ENCODE peak calls at places on chromosomes 11 and 22, in ten cellular contexts. Q is left lung, Y is adipocyte, V is thoracic aorta, T is lower lobe of right lung, X is lung, I is left ventricle myocardium inferior, L is ovary, C is A673, D is stomach. N is an unnamed sample. For H3K4me1 and H3K9me3, the result is how much of the 10 kb centered on the place peaks cover.

GRCh38 chr11:28010001-28010400 is 98.0 kb downstream of the KIF18A start:
- DNase-seq in Q (no peak), Y (peak), V (no peak), T (no peak), X (no peak), I (no peak), L (no peak), C (no peak), D (no peak), N (no peak)

GRCh38 chr22:28911777-28912669 is 28.7 kb downstream of the ZNRF3 start:
- DNase-seq in Q (no peak), Y (peak), V (no peak), T (no peak), X (peak), I (no peak), L (no peak), C (no peak), D (no peak), N (no peak)

GRCh38 chr11:17864478-17864941 is 129.9 kb downstream of the KCNC1 start:
- DNase-seq in Q (no peak), Y (no peak), V (no peak), T (no peak), X (no peak), I (no peak), L (no peak), C (no peak), D (peak), N (no peak)

GRCh38 chr11:76649964-76650363 is 20.6 kb downstream of the LRRC32 start:
- DNase-seq in Q (no peak), Y (peak), V (no peak), T (no peak), X (no peak), I (no peak), L (no peak), C (no peak), D (no peak), N (peak)

GRCh38 chr11:66459138-66459778 is 7.4 kb upstream of the PELI3 start:
- DNase-seq in Q (no peak), Y (no peak), V (no peak), T (no peak), X (no peak), I (no peak), L (no peak), C (no peak), D (no peak), N (no peak)

GRCh38 chr22:44623771-44624510 is 78.1 kb upstream of the PRR5 start:
- DNase-seq in Q (peak), Y (peak), V (no peak), T (peak), X (no peak), I (no peak), L (no peak), C (peak), D (no peak), N (no peak)

GRCh38 chr22:30226192-30226832 is 20.2 kb downstream of the LIF start:
- DNase-seq in Q (no peak), Y (no peak), V (no peak), T (no peak), X (no peak), I (no peak), L (no peak), C (no peak), D (no peak), N (no peak)

GRCh38 chr11:47577460-47578041 is 1.2 kb downstream of the KBTBD4 start:
- DNase-seq in Q (no peak), Y (no peak), V (no peak), T (peak), X (no peak), I (no peak), L (no peak), C (no peak), D (no peak), N (no peak)

GRCh38 chr11:121762820-121763219 is 310.1 kb upstream of the SORL1-AS1 start:
- DNase-seq in Q (peak), Y (peak), V (no peak), T (no peak), X (no peak), I (peak), L (peak), C (peak), D (no peak), N (peak)

GRCh38 chr11:61254403-61255025 is 13.5 kb downstream of the PGA5 start:
- DNase-seq in Q (peak), Y (peak), V (no peak), T (peak), X (peak), I (peak), L (peak), C (peak), D (peak), N (peak)

GRCh38 chr11:118537409-118537980 is 6.5 kb downstream of the TMEM25 start:
- DNase-seq in Q (no peak), Y (no peak), V (no peak), T (no peak), X (no peak), I (no peak), L (no peak), C (no peak), D (no peak), N (no peak)

GRCh38 chr11:106238704-106239360 is 161.4 kb downstream of the AASDHPPT start:
- DNase-seq in Q (no peak), Y (peak), V (no peak), T (no peak), X (no peak), I (no peak), L (no peak), C (no peak), D (no peak), N (no peak)

GRCh38 chr11:12577746-12578644 is 96.2 kb upstream of the TEAD1 start:
- DNase-seq in Q (no peak), Y (no peak), V (no peak), T (no peak), X (no peak), I (no peak), L (no peak), C (no peak), D (no peak), N (no peak)

GRCh38 chr11:9461760-9462134 is 935 bp downstream of the ZNF143 start:
- DNase-seq in Q (no peak), Y (peak), V (no peak), T (no peak), X (no peak), I (no peak), L (no peak), C (no peak), D (no peak), N (no peak)

GRCh38 chr11:73566422-73566821 is 31.5 kb downstream of the FAM168A start:
- DNase-seq in Q (no peak), Y (no peak), V (no peak), T (no peak), X (no peak), I (no peak), L (no peak), C (no peak), D (no peak), N (no peak)

GRCh38 chr22:25942989-25943411 is 201.0 kb downstream of the MYO18B start:
- DNase-seq in Q (no peak), Y (no peak), V (no peak), T (no peak), X (no peak), I (peak), L (no peak), C (peak), D (no peak), N (peak)

GRCh38 chr11:75371930-75372876 is 20.7 kb upstream of the ARRB1 start:
- DNase-seq in Q (no peak), Y (peak), V (no peak), T (no peak), X (no peak), I (no peak), L (no peak), C (no peak), D (no peak), N (no peak)

GRCh38 chr22:50523806-50524663 is 1.4 kb downstream of the SCO2 start:
- DNase-seq in Q (peak), Y (no peak), V (no peak), T (no peak), X (no peak), I (no peak), L (no peak), C (no peak), D (no peak), N (peak)

GRCh38 chr11:111047376-111047775 is 198.1 kb upstream of the POU2AF2 start:
- DNase-seq in Q (no peak), Y (no peak), V (no peak), T (no peak), X (no peak), I (no peak), L (no peak), C (no peak), D (no peak), N (no peak)

GRCh38 chr11:46698597-46698996 is 1.8 kb downstream of the ARHGAP1 start:
- DNase-seq in Q (no peak), Y (no peak), V (no peak), T (no peak), X (no peak), I (no peak), L (no peak), C (no peak), D (no peak), N (no peak)

GRCh38 chr11:11261629-11262028 is 91.4 kb downstream of the CSNK2A3 start:
- DNase-seq in Q (no peak), Y (no peak), V (no peak), T (no peak), X (no peak), I (no peak), L (no peak), C (no peak), D (no peak), N (no peak)

GRCh38 chr11:26704249-26704648 is 17.6 kb downstream of the SLC5A12 start:
- DNase-seq in Q (no peak), Y (peak), V (no peak), T (no peak), X (no peak), I (no peak), L (no peak), C (no peak), D (no peak), N (no peak)

GRCh38 chr11:34685864-34686263 is 65.0 kb downstream of the EHF start:
- DNase-seq in Q (no peak), Y (no peak), V (no peak), T (no peak), X (no peak), I (no peak), L (no peak), C (no peak), D (no peak), N (no peak)

GRCh38 chr11:34266090-34266912 is 91.5 kb downstream of the ABTB2 start:
- DNase-seq in Q (no peak), Y (peak), V (peak), T (no peak), X (no peak), I (peak), L (peak), C (peak), D (no peak), N (peak)

GRCh38 chr11:66782726-66783125 is 53.7 kb upstream of the SPTBN2 start:
- DNase-seq in Q (no peak), Y (no peak), V (no peak), T (no peak), X (no peak), I (no peak), L (no peak), C (no peak), D (no peak), N (no peak)

GRCh38 chr11:10407749-10408472 is 47.2 kb upstream of the AMPD3 start:
- DNase-seq in Q (no peak), Y (no peak), V (no peak), T (no peak), X (no peak), I (peak), L (no peak), C (no peak), D (no peak), N (peak)

GRCh38 chr22:45208993-45209838 is 31.5 kb downstream of the KIAA0930 start:
- DNase-seq in Q (peak), Y (peak), V (peak), T (no peak), X (no peak), I (no peak), L (no peak), C (peak), D (no peak), N (no peak)

GRCh38 chr11:111696556-111696955 is 69.6 kb downstream of the PPP2R1B start:
- DNase-seq in Q (no peak), Y (peak), V (no peak), T (no peak), X (no peak), I (no peak), L (no peak), C (no peak), D (no peak), N (no peak)

GRCh38 chr11:29282088-29282487 is 734.7 kb downstream of the KCNA4 start:
- DNase-seq in Q (no peak), Y (peak), V (no peak), T (no peak), X (no peak), I (no peak), L (no peak), C (peak), D (no peak), N (no peak)

GRCh38 chr11:35511666-35512065 is 13.8 kb downstream of the PAMR1 start:
- DNase-seq in Q (no peak), Y (peak), V (no peak), T (no peak), X (no peak), I (no peak), L (no peak), C (no peak), D (no peak), N (no peak)

GRCh38 chr11:31262761-31263160 is 106.8 kb downstream of the DCDC1 start:
- DNase-seq in Q (no peak), Y (no peak), V (no peak), T (no peak), X (no peak), I (no peak), L (no peak), C (no peak), D (no peak), N (no peak)

GRCh38 chr11:109859325-109859724 is 233.9 kb upstream of the ZC3H12C start:
- DNase-seq in Q (no peak), Y (no peak), V (no peak), T (no peak), X (no peak), I (no peak), L (no peak), C (no peak), D (no peak), N (no peak)

GRCh38 chr11:74818283-74818946 is 69.8 kb downstream of the RNF169 start:
- DNase-seq in Q (no peak), Y (no peak), V (no peak), T (no peak), X (no peak), I (no peak), L (no peak), C (no peak), D (no peak), N (no peak)

GRCh38 chr11:92272651-92273050 is 48.0 kb downstream of the FAT3 start:
- DNase-seq in Q (no peak), Y (no peak), V (no peak), T (no peak), X (no peak), I (no peak), L (no peak), C (no peak), D (no peak), N (no peak)

DNA sequence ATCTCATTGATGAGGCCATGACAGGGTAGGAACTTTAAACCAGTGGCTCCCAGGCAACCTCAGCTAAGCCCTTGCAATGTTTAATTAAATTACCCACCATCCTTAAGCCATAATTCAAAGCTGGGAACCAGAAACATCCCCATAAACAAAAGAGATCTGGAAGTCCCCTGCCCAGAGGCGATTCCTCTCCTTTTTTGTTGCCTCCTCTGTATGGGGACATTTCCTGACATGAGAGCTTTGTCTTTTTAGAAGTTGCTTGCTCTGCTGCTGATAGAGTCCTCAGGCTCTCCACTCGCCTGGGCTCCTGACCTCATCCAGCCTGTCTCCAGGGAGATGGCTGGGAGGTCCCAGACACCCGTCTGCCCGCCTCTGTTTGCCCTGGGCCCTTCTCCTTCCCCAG is 3.2 kb downstream of the DTX4 start:
- DNase-seq in Q (peak), Y (peak), V (no peak), T (peak), X (peak), I (no peak), L (peak), C (no peak), D (no peak), N (no peak)
- H3K4me3 ChIP-seq in Q (no peak), Y (peak), V (no peak), T (no peak), X (no peak), I (no peak), L (no peak), C (no peak), D (peak), N (no peak)

GRCh38 chr11:15114501-15115475 is at the start of gene INSC:
- DNase-seq in Q (peak), Y (peak), V (no peak), T (no peak), X (no peak), I (peak), L (no peak), C (no peak), D (no peak), N (peak)

GRCh38 chr11:15117751-15118150 is 3.0 kb downstream of the INSC start:
- DNase-seq in Q (no peak), Y (no peak), V (no peak), T (no peak), X (no peak), I (no peak), L (no peak), C (no peak), D (no peak), N (peak)

GRCh38 chr11:15113381-15113780 is 1.3 kb upstream of the INSC start:
- DNase-seq in Q (peak), Y (no peak), V (no peak), T (no peak), X (no peak), I (no peak), L (no peak), C (no peak), D (no peak), N (no peak)

GRCh38 chr11:15118431-15118830 is 3.7 kb downstream of the INSC start:
- DNase-seq in Q (no peak), Y (no peak), V (no peak), T (no peak), X (no peak), I (no peak), L (no peak), C (no peak), D (no peak), N (no peak)

DNA sequence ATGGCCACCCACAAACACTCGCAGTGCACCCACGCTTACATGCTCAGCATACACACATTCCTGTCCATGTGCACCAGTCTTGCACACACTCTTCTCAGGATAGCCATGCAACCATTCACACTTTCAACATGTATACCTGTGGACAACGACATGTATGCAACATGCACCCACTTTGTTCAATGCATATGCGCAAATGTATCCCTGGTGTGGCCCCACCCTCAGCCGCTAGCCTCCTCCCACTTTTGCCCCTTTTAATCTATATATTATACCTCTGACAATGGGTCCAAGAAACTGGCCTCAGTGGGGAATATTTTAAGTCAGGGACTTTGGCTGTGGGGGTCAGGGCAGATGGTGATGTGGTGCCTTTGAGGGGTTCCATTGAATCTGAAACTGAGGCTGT is 963 bp downstream of the INSC start:
- DNase-seq in Q (no peak), Y (no peak), V (no peak), T (no peak), X (no peak), I (no peak), L (no peak), C (no peak), D (no peak), N (no peak)
- H3K4me1 ChIP-seq in Q (under half), Y (under half), V (under half), T (under half), X (under half), I (under half), L (under half), C (under half), D (under half), N (under half)

GRCh38 chr22:37147186-37147990 is 2.3 kb downstream of the IL2RB start:
- DNase-seq in Q (peak), Y (no peak), V (no peak), T (no peak), X (no peak), I (no peak), L (no peak), C (no peak), D (no peak), N (no peak)

GRCh38 chr22:37148031-37148651 is 1.6 kb downstream of the IL2RB start:
- DNase-seq in Q (peak), Y (no peak), V (no peak), T (no peak), X (no peak), I (no peak), L (no peak), C (no peak), D (no peak), N (no peak)

GRCh38 chr22:37146507-37147180 is 3.1 kb downstream of the IL2RB start:
- DNase-seq in Q (peak), Y (no peak), V (no peak), T (no peak), X (no peak), I (no peak), L (no peak), C (no peak), D (no peak), N (peak)

GRCh38 chr22:37150701-37151100 is 985 bp upstream of the IL2RB start:
- DNase-seq in Q (no peak), Y (no peak), V (no peak), T (no peak), X (no peak), I (no peak), L (no peak), C (no peak), D (no peak), N (no peak)

GRCh38 chr22:37148742-37149665 is 712 bp downstream of the IL2RB start:
- DNase-seq in Q (peak), Y (no peak), V (no peak), T (no peak), X (no peak), I (no peak), L (no peak), C (no peak), D (no peak), N (peak)
- H3K9me3 ChIP-seq in Q (under half), Y (under half), V (under half), T (under half), X (under half), I (under half), L (under half), C (under half), D (under half), N (under half)

DNA sequence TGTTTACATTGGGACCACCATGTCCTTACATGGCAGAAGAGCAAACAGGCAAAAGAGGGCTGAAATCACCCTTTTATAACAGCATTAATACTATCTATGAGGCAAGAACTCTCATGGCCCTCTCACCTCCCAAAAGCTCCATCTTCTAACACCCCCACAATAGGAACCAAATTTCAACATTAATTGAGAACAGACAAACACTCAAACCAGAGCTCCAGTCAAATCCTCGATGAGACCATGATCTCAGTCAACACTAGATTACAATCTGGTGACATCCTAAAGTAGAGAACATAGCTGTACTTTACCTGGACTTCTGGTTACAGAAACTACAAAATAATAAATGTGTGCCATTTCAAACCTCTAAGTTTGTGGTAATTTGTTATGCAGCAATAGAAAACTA is 25.1 kb downstream of the OR2AG2 start:
- DNase-seq in Q (no peak), Y (no peak), V (no peak), T (no peak), X (no peak), I (no peak), L (no peak), C (no peak), D (no peak), N (no peak)
- H3K4me3 ChIP-seq in Q (peak), Y (no peak), V (peak), T (peak), X (peak), I (peak), L (no peak), C (no peak), D (peak), N (peak)

GRCh38 chr11:130124096-130124495 is 35.5 kb upstream of the ST14 start:
- DNase-seq in Q (peak), Y (peak), V (peak), T (peak), X (peak), I (peak), L (no peak), C (peak), D (peak), N (peak)
- H3K4me1 ChIP-seq in Q (half or more), Y (under half), V (under half), T (half or more), X (under half), I (half or more), L (under half), C (under half), D (under half), N (under half)

GRCh38 chr22:47442821-47443220 is 680.4 kb downstream of the TBC1D22A start:
- DNase-seq in Q (peak), Y (no peak), V (no peak), T (no peak), X (no peak), I (no peak), L (no peak), C (no peak), D (no peak), N (no peak)
- H3K9me3 ChIP-seq in Q (under half), Y (under half), V (under half), T (under half), X (under half), I (under half), L (under half), C (under half), D (under half), N (under half)

GRCh38 chr11:1502971-1503707 is 16.6 kb upstream of the MOB2 start:
- DNase-seq in Q (peak), Y (no peak), V (no peak), T (peak), X (no peak), I (peak), L (peak), C (no peak), D (peak), N (peak)
- H3K4me3 ChIP-seq in Q (no peak), Y (no peak), V (no peak), T (no peak), X (no peak), I (no peak), L (no peak), C (no peak), D (no peak), N (no peak)

N was measured in right cardiac atrium.